ENCODE peak calls at places on chromosome 1, in eight cellular contexts. D, R, B, V, K, W, C and G are unnamed samples.

GRCh38 chr1:74690909-74691308 is 17.3 kb upstream of the ERICH3 start:
- DNase-seq in D (no peak), R (no peak), B (no peak), V (no peak), K (no peak), W (no peak), C (no peak), G (no peak)

GRCh38 chr1:226912587-226913176 is 27.4 kb upstream of the COQ8A start:
- DNase-seq in D (peak; percentile 23), R (peak; percentile 50), B (peak; percentile 38), V (peak; percentile 69), K (peak; percentile 15), W (no peak), C (no peak), G (peak; percentile 69)

GRCh38 chr1:114369930-114370329 is 141.1 kb downstream of the TRIM33 start:
- DNase-seq in D (no peak), R (no peak), B (no peak), V (no peak), K (peak; percentile 14), W (no peak), C (no peak), G (no peak)

GRCh38 chr1:243268284-243268653 is 12.4 kb downstream of the SDCCAG8 start:
- DNase-seq in D (no peak), R (no peak), B (no peak), V (no peak), K (peak; percentile 89), W (no peak), C (no peak), G (no peak)

GRCh38 chr1:24386241-24386640 is 27.3 kb downstream of the STPG1 start:
- DNase-seq in D (no peak), R (no peak), B (no peak), V (no peak), K (peak; percentile 50), W (no peak), C (peak; percentile 17), G (peak; percentile 74)

GRCh38 chr1:103144681-103145080 is 36.4 kb upstream of the COL11A1 start:
- DNase-seq in D (no peak), R (no peak), B (no peak), V (no peak), K (no peak), W (no peak), C (no peak), G (no peak)

GRCh38 chr1:66768935-66769334 is 16.7 kb downstream of the DYNLT5 start:
- DNase-seq in D (no peak), R (no peak), B (no peak), V (no peak), K (no peak), W (no peak), C (no peak), G (no peak)

GRCh38 chr1:186923434-186923833 is 94.7 kb downstream of the PLA2G4A start:
- DNase-seq in D (no peak), R (no peak), B (no peak), V (no peak), K (peak; percentile 22), W (no peak), C (no peak), G (no peak)

DNA sequence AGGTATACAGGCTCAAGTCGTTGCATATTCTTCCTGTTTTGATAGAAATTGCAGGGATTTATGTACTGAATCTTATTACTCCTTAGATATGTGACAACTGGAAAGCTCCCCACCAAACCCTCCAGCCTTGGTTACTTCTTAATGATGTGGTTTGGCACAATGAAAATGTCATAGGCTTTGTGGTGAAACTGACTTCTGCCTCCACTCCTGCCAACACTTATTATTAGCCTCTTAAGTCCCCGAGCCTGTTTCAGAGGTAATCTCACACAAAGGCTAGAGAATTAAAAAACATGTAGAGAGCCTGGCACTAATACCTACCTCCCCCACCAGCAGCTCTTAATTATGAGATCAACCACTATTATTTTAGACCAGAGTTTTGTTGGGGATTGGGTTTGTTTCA is 4.2 kb downstream of the COX20 start:
- DNase-seq in D (no peak), R (no peak), B (no peak), V (no peak), K (no peak), W (no peak), C (no peak), G (no peak)
- H3K4me1 ChIP-seq in D (no peaks in the 10 kb centered on the region), R (peaks cover 4% of the 10 kb centered on the region), B (peaks cover 40% of the 10 kb centered on the region), V (peaks cover 22% of the 10 kb centered on the region), K (peaks cover 31% of the 10 kb centered on the region), W (peaks cover 10% of the 10 kb centered on the region), C (peaks cover 15% of the 10 kb centered on the region), G (peaks cover 53% of the 10 kb centered on the region)

GRCh38 chr1:225447649-225448048 is 19.8 kb upstream of the LBR start:
- DNase-seq in D (no peak), R (peak; percentile 74), B (no peak), V (no peak), K (peak; percentile 58), W (no peak), C (no peak), G (no peak)

GRCh38 chr1:225446298-225446941 is 18.6 kb upstream of the LBR start:
- DNase-seq in D (no peak), R (peak; percentile 40), B (no peak), V (no peak), K (no peak), W (no peak), C (no peak), G (no peak)

GRCh38 chr1:225448146-225448805 is 20.4 kb upstream of the LBR start:
- DNase-seq in D (no peak), R (peak; percentile 31), B (no peak), V (no peak), K (no peak), W (no peak), C (no peak), G (no peak)

GRCh38 chr1:225447001-225447615 is 19.3 kb upstream of the LBR start:
- DNase-seq in D (no peak), R (no peak), B (no peak), V (no peak), K (no peak), W (no peak), C (no peak), G (no peak)

GRCh38 chr1:225445644-225446297 is 17.9 kb upstream of the LBR start:
- DNase-seq in D (no peak), R (no peak), B (no peak), V (no peak), K (no peak), W (no peak), C (no peak), G (no peak)
- H3K4me1 ChIP-seq in D (peaks cover 9% of the 10 kb centered on the region), R (peaks cover 12% of the 10 kb centered on the region), B (peaks cover 53% of the 10 kb centered on the region), V (peaks cover 15% of the 10 kb centered on the region), K (peaks cover 6% of the 10 kb centered on the region), W (peaks cover 31% of the 10 kb centered on the region), C (peaks cover 8% of the 10 kb centered on the region), G (peaks cover 59% of the 10 kb centered on the region)

DNA sequence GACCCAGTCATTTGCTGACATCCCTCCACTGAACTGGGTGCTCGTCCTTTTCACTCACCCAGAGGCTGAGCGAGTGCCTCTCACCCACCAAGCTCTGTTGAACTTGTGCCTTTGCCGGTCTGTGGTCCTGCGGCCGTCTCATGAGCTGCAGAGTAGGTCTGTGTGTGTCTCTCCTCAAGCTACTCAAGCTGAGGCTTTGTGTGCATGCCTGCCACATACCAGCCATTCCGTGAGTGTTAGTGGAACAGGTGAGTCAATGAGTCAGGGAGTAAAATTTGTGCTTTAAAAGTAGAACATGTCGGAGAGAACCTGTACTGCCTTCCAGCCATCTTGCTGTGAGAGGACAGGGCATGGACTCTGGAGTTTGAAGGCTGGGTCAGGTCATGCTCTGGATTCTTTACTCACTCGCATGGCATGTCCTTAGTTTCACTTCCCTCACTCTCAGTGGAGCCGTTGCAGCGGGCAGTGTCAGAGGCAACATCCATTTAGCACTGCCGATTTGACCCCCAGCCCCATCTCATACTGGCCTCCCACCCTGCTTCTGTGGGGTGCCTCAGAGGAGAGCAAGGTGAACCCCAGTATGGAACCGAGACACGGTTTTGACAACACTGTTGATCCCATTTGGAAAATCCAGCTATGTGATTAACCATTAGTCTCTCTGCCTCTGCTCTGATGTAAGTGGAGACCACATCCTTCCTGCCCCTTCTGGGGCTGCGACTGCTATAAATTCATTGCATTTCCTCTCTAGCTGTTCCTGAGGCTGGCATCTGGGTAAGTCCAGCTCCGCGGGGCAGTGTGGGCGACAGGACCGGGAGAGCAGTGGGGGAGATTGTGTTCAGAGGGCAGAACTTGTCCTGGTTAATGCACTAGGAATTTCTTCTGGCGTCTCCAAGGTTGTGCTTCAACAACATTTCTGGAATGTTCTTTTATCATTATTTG is at the start of gene NLRP3:
- DNase-seq in D (peak; percentile 79), R (no peak), B (peak; percentile 18), V (no peak), K (peak; percentile 58), W (peak; percentile 20), C (no peak), G (no peak)
- H3K4me1 ChIP-seq in D (no peaks in the 10 kb centered on the region), R (no peaks in the 10 kb centered on the region), B (peaks cover 15% of the 10 kb centered on the region), V (no peaks in the 10 kb centered on the region), K (peaks cover 3% of the 10 kb centered on the region), W (peaks cover 21% of the 10 kb centered on the region), C (no peaks in the 10 kb centered on the region), G (no peaks in the 10 kb centered on the region)

DNA sequence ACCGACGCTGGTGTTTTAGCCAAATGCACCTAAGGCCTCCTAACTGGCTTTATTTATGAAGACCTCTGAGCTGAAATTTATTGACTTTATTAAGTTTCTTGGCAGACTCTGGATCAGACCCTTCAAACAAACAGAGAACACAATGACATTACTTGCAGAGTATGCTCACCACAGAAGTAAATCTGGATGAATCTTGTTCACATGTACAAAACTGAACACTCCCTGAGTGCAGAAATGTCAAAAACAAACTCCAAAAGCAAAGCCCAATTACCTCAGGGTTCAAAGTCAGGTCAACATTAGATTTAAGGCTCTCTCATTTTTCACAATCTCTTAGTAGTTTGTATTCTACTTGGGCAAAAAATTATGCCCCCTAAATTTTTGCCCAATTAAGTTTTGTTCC is 218.6 kb downstream of the SLC45A1 start:
- DNase-seq in D (no peak), R (no peak), B (no peak), V (no peak), K (no peak), W (no peak), C (no peak), G (no peak)
- H3K4me1 ChIP-seq in D (no peaks in the 10 kb centered on the region), R (peaks cover 9% of the 10 kb centered on the region), B (peaks cover 21% of the 10 kb centered on the region), V (no peaks in the 10 kb centered on the region), K (peaks cover 14% of the 10 kb centered on the region), W (no peaks in the 10 kb centered on the region), C (no peaks in the 10 kb centered on the region), G (peaks cover 25% of the 10 kb centered on the region)

DNA sequence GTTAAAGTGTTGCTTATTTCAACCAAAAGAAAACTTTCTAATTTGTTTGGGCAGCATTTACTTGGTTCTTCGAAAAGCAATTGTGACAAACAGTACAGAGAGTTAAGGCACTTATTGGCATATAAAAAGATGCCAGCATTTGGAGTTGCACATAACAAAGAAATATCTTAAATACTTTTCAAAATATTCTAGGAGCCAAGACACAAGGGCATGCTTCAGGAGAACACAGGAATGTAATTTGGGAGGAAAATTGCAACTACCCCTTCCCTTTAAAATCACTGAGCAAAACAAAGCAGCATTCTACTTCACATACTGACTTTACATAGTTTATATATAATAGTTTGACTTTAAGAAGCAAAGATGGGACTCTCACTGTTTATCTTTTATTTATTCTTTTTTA is 4.6 kb upstream of the TIE1 start:
- DNase-seq in D (no peak), R (no peak), B (no peak), V (no peak), K (no peak), W (no peak), C (no peak), G (no peak)
- H3K4me1 ChIP-seq in D (no peaks in the 10 kb centered on the region), R (peaks cover 12% of the 10 kb centered on the region), B (peaks cover 12% of the 10 kb centered on the region), V (peaks cover 12% of the 10 kb centered on the region), K (no peaks in the 10 kb centered on the region), W (peaks cover 5% of the 10 kb centered on the region), C (peaks cover 15% of the 10 kb centered on the region), G (peaks cover 20% of the 10 kb centered on the region)

GRCh38 chr1:25430666-25431494 is at the start of gene MACO1:
- DNase-seq in D (peak; percentile 96), R (peak; percentile 97), B (peak; percentile 98), V (peak; percentile 96), K (peak; percentile 97), W (peak; percentile 95), C (peak; percentile 96), G (peak; percentile 96)
- H3K4me1 ChIP-seq in D (peaks cover 9% of the 10 kb centered on the region), R (peaks cover 3% of the 10 kb centered on the region), B (peaks cover 42% of the 10 kb centered on the region), V (peaks cover 19% of the 10 kb centered on the region), K (peaks cover 35% of the 10 kb centered on the region), W (peaks cover 12% of the 10 kb centered on the region), C (peaks cover 11% of the 10 kb centered on the region), G (peaks cover 52% of the 10 kb centered on the region)

GRCh38 chr1:36372617-36373016 is 13.1 kb downstream of the STK40 start:
- DNase-seq in D (no peak), R (no peak), B (no peak), V (no peak), K (peak; percentile 19), W (no peak), C (no peak), G (no peak)
- H3K4me1 ChIP-seq in D (peaks cover 12% of the 10 kb centered on the region), R (peaks cover 26% of the 10 kb centered on the region), B (peaks cover 69% of the 10 kb centered on the region), V (peaks cover 26% of the 10 kb centered on the region), K (peaks cover 41% of the 10 kb centered on the region), W (peaks cover 46% of the 10 kb centered on the region), C (peaks cover 36% of the 10 kb centered on the region), G (peaks cover 75% of the 10 kb centered on the region)